ENCODE peak calls at places on chromosomes 16 and 17, in eight cellular contexts. M, K, V, W, C, P, S and R are unnamed samples.

GRCh38 chr16:391885-392335 is 5.1 kb upstream of the NME4 start:
- DNase-seq in C (peak; percentile 55), K (no peak), W (no peak), V (peak; percentile 83), S (peak; percentile 70), M (no peak), P (peak; percentile 80), R (peak; percentile 73)

GRCh38 chr17:64240741-64241347 is 22.2 kb downstream of the TEX2 start:
- DNase-seq in W (peak; percentile 50), V (no peak), S (peak; percentile 87), C (peak; percentile 37), P (peak; percentile 65), M (peak; percentile 34), K (no peak), R (peak; percentile 31)

GRCh38 chr17:46108550-46109110 is 84.6 kb downstream of the KANSL1 start:
- DNase-seq in K (no peak), M (no peak), V (no peak), S (no peak), P (no peak), W (no peak), C (peak; percentile 54), R (no peak)

GRCh38 chr16:28846933-28847273 is 755 bp upstream of the TUFM start:
- DNase-seq in K (no peak), C (no peak), S (no peak), M (no peak), P (peak; percentile 50), W (no peak), V (no peak), R (no peak)

GRCh38 chr17:80577876-80578275 is 33.2 kb downstream of the RPTOR start:
- DNase-seq in M (no peak), V (no peak), K (no peak), P (no peak), C (no peak), S (no peak), W (no peak), R (no peak)

GRCh38 chr16:84532855-84533486 is 28.5 kb upstream of the MEAK7 start:
- DNase-seq in V (no peak), M (no peak), K (no peak), S (no peak), C (peak; percentile 42), P (no peak), W (no peak), R (no peak)

GRCh38 chr17:68238894-68239293 is 8.9 kb upstream of the AMZ2 start:
- DNase-seq in K (no peak), M (no peak), W (no peak), P (no peak), V (no peak), S (no peak), C (no peak), R (no peak)

GRCh38 chr16:49485663-49486062 is 112.1 kb downstream of the C16orf78 start:
- DNase-seq in S (peak; percentile 41), M (no peak), P (peak; percentile 29), W (no peak), C (no peak), K (no peak), V (no peak), R (no peak)

GRCh38 chr17:82020874-82021727 is 1.6 kb downstream of the CENPX start:
- DNase-seq in C (peak; percentile 78), P (peak; percentile 90), V (peak; percentile 90), S (peak; percentile 87), K (no peak), W (peak; percentile 72), M (peak; percentile 71), R (peak; percentile 59)

GRCh38 chr16:30921748-30922419 is 1.5 kb upstream of the FBXL19 start:
- DNase-seq in M (peak; percentile 86), P (peak; percentile 91), K (no peak), W (peak; percentile 85), C (peak; percentile 75), V (peak; percentile 83), S (peak; percentile 95), R (peak; percentile 90)

GRCh38 chr17:18203308-18203707 is 19.7 kb downstream of the ALKBH5 start:
- DNase-seq in P (no peak), W (no peak), M (no peak), S (no peak), V (no peak), K (no peak), C (no peak), R (no peak)

GRCh38 chr17:51365090-51365489 is 104.7 kb downstream of the UTP18 start:
- DNase-seq in P (no peak), V (peak; percentile 17), K (no peak), M (no peak), C (no peak), W (no peak), S (no peak), R (no peak)

GRCh38 chr17:27456681-27457404 is 595 bp downstream of the KSR1 start:
- DNase-seq in P (peak; percentile 56), C (no peak), W (peak; percentile 20), V (no peak), M (peak; percentile 30), K (no peak), S (no peak), R (no peak)

GRCh38 chr17:27457405-27457730 is 1.1 kb downstream of the KSR1 start:
- DNase-seq in M (no peak), V (no peak), K (no peak), C (no peak), P (no peak), W (no peak), S (no peak), R (no peak)

GRCh38 chr17:27458524-27458908 is 2.3 kb downstream of the KSR1 start:
- DNase-seq in W (no peak), V (no peak), S (no peak), C (no peak), P (no peak), K (no peak), M (no peak), R (no peak)

GRCh38 chr17:27459433-27459832 is 3.2 kb downstream of the KSR1 start:
- DNase-seq in W (no peak), C (no peak), S (no peak), M (no peak), V (no peak), P (no peak), K (no peak), R (no peak)

DNA sequence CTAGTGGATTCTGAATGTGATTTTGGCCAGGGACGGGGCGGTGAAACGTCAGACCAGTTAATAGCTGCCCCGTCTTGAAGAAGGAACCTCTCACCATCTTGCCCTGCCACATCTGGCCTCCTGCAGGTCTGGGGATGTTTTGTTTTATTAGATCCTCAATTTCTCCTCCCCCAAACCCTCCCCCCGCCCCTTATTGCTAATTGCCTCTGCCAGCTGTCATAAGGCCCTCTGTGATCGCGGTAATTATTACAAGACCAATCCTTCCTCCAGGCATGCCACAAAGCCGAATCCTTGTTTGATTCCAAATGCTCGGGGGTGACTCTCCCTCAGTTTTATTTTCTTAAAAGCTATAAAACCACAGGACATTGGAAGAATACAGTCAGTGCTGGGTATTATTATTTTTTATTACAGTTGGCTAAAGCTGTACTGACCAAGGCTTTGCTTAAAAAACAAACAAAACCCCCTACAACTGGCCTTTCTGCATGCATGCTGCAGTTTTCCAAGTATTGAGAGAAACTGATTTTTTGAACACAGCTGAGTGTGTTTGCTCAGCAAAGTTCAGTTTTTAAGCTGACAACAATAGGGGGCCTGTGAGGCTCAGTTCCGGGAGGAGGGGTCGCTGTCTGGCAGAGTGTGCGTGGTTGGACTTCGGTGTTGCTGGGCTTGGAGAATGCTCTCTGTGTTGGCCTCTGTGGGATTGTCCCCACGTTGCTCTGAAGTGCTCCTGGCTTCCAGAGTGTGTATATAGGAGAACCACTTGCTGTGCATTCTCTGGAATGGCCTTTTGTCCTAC is 1.7 kb downstream of the KSR1 start:
- DNase-seq in M (no peak), S (no peak), W (no peak), P (no peak), C (no peak), K (no peak), V (no peak), R (no peak)
- H3K4me3 ChIP-seq in M (peak overlapping the region; percentile 87), S (peak overlapping the region; percentile 93), W (peak overlapping the region; percentile 89), P (peak overlapping the region; percentile 87), C (peak overlapping the region; percentile 91), K (peak overlapping the region; percentile 74), V (peak overlapping the region; percentile 73), R (peak overlapping the region; percentile 89)

GRCh38 chr17:1782171-1782567 is 20.3 kb downstream of the SERPINF1 start:
- DNase-seq in P (peak; percentile 45), C (no peak), W (no peak), V (no peak), K (no peak), M (no peak), S (no peak), R (no peak)

GRCh38 chr17:1785925-1786324 is 24.1 kb downstream of the SERPINF1 start:
- DNase-seq in P (peak; percentile 65), S (no peak), V (no peak), M (peak; percentile 64), K (no peak), W (peak; percentile 52), C (peak; percentile 72), R (no peak)

GRCh38 chr17:1786708-1787107 is 24.8 kb downstream of the SERPINF1 start:
- DNase-seq in V (no peak), C (no peak), W (no peak), S (no peak), M (no peak), K (no peak), P (peak; percentile 32), R (no peak)

GRCh38 chr17:1783271-1783670 is 21.4 kb downstream of the SERPINF1 start:
- DNase-seq in S (no peak), M (peak; percentile 46), K (no peak), P (peak; percentile 86), V (no peak), C (peak; percentile 74), W (no peak), R (no peak)

DNA sequence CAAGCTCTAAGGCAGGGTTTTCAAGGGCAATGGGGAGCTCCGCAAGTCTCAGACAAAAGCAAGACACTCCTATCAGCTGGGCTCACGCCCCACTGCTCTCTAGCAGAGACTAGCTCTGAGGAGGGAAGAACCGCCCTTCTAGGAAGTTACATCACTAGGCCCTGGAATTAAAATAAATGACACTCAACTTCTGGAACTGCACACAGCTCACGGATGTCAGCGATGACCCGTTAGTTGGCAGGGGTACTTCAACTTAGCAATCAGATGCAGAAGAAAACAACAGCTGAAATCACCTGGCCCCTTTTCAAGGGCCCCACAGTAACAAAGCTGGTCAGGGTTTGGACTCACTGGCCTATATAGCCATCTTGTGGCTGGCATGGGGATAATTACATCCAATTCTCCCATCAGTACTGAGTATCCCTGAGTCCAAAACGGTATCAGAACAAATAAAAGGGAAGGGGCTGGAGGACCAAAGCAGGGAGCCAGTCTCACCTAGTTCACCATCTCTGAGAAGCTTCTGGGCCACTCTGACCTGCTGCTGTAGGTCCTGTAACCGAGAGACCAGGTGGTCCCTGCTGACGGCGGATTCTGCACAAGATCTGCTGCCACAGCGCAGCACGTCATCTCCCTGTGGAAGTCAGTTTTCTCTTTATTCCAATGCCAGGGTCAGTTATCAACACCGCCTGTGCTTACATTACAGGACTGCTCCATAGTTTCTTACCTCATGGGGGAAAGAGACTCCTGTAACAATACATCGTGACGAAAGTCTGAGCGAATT is 22.2 kb downstream of the SERPINF1 start:
- DNase-seq in W (peak; percentile 75), M (peak; percentile 68), S (peak; percentile 94), K (no peak), C (peak; percentile 99), P (peak; percentile 93), V (peak; percentile 68), R (peak; percentile 29)
- TF ChIP-seq CTCF in W (peak; percentile 79), M (peak; percentile 70), S (peak; percentile 58), K (peak; percentile 58), C (peak; percentile 95), P (peak; percentile 82), V (peak; percentile 77), R (peak; percentile 77)

GRCh38 chr17:73015722-73016276 is 76.7 kb downstream of the SLC39A11 start:
- DNase-seq in S (no peak), V (no peak), P (no peak), C (no peak), W (no peak), K (no peak), M (no peak), R (no peak)
- H3K27ac ChIP-seq in S (no peak overlapping the region), V (no peak overlapping the region), P (no peak overlapping the region), C (no peak overlapping the region), W (no peak overlapping the region), K (no peak overlapping the region), M (no peak overlapping the region), R (no peak overlapping the region)

GRCh38 chr17:39626171-39626670 is 531 bp upstream of the PPP1R1B start:
- DNase-seq in K (no peak), S (peak; percentile 59), W (no peak), V (no peak), M (no peak), P (no peak), C (no peak), R (no peak)
- H3K4me3 ChIP-seq in K (peak overlapping the region; percentile 42), S (no peak overlapping the region), W (peak overlapping the region; percentile 61), V (no peak overlapping the region), M (no peak overlapping the region), P (no peak overlapping the region), C (no peak overlapping the region), R (no peak overlapping the region)